ENCODE peak calls at places on chromosomes 3 and 15, in nine cellular contexts. One of them, this sample, is unnamed.

GRCh38 chr3:32283304-32283703 is 44.8 kb downstream of the CMTM8 start:
- DNase-seq in CD8-positive, alpha-beta memory T cell: no peak
- DNase-seq in nucleus accumbens: no peak
- DNase-seq in T47D: no peak
- DNase-seq in Kasumi-1: no peak
- DNase-seq in B cell: peak
- DNase-seq in H9: no peak
- DNase-seq in GM12864: no peak
- DNase-seq in endothelial cell: no peak
- DNase-seq in this sample: no peak

GRCh38 chr3:23075478-23075877 is 127.6 kb upstream of the UBE2E2 start:
- DNase-seq in T47D: no peak
- DNase-seq in GM12864: no peak
- DNase-seq in Kasumi-1: no peak
- DNase-seq in nucleus accumbens: no peak
- DNase-seq in CD8-positive, alpha-beta memory T cell: no peak
- DNase-seq in B cell: no peak
- DNase-seq in H9: no peak
- DNase-seq in endothelial cell: no peak
- DNase-seq in this sample: no peak

GRCh38 chr3:11556234-11556633 is 87.5 kb downstream of the VGLL4 start:
- DNase-seq in Kasumi-1: no peak
- DNase-seq in GM12864: no peak
- DNase-seq in B cell: no peak
- DNase-seq in endothelial cell: no peak
- DNase-seq in H9: no peak
- DNase-seq in CD8-positive, alpha-beta memory T cell: no peak
- DNase-seq in nucleus accumbens: no peak
- DNase-seq in T47D: no peak
- DNase-seq in this sample: no peak

GRCh38 chr3:71876706-71877105 is 91.8 kb upstream of the PROK2 start:
- DNase-seq in endothelial cell: no peak
- DNase-seq in CD8-positive, alpha-beta memory T cell: no peak
- DNase-seq in H9: no peak
- DNase-seq in Kasumi-1: no peak
- DNase-seq in nucleus accumbens: no peak
- DNase-seq in B cell: no peak
- DNase-seq in T47D: no peak
- DNase-seq in GM12864: no peak
- DNase-seq in this sample: no peak

GRCh38 chr3:188489639-188490405 is 335.9 kb downstream of the LPP start:
- DNase-seq in nucleus accumbens: no peak
- DNase-seq in CD8-positive, alpha-beta memory T cell: no peak
- DNase-seq in endothelial cell: no peak
- DNase-seq in H9: no peak
- DNase-seq in T47D: no peak
- DNase-seq in Kasumi-1: peak
- DNase-seq in GM12864: no peak
- DNase-seq in B cell: peak
- DNase-seq in this sample: no peak

GRCh38 chr15:81254277-81255265 is 57.9 kb downstream of the IL16 start:
- DNase-seq in endothelial cell: no peak
- DNase-seq in H9: no peak
- DNase-seq in GM12864: no peak
- DNase-seq in Kasumi-1: no peak
- DNase-seq in B cell: no peak
- DNase-seq in nucleus accumbens: no peak
- DNase-seq in T47D: no peak
- DNase-seq in CD8-positive, alpha-beta memory T cell: no peak
- DNase-seq in this sample: no peak

GRCh38 chr3:50525987-50526386 is 22.6 kb upstream of the CACNA2D2 start:
- DNase-seq in CD8-positive, alpha-beta memory T cell: peak
- DNase-seq in GM12864: no peak
- DNase-seq in nucleus accumbens: no peak
- DNase-seq in Kasumi-1: peak
- DNase-seq in H9: peak
- DNase-seq in endothelial cell: peak
- DNase-seq in T47D: peak
- DNase-seq in B cell: no peak
- DNase-seq in this sample: peak

GRCh38 chr3:151034303-151034702 is 51.2 kb upstream of the MED12L start:
- DNase-seq in T47D: no peak
- DNase-seq in H9: no peak
- DNase-seq in CD8-positive, alpha-beta memory T cell: no peak
- DNase-seq in Kasumi-1: no peak
- DNase-seq in B cell: no peak
- DNase-seq in nucleus accumbens: no peak
- DNase-seq in endothelial cell: no peak
- DNase-seq in GM12864: no peak
- DNase-seq in this sample: no peak

GRCh38 chr3:186425788-186426730 is 64.0 kb upstream of the DGKG start:
- DNase-seq in Kasumi-1: peak
- DNase-seq in T47D: peak
- DNase-seq in H9: no peak
- DNase-seq in CD8-positive, alpha-beta memory T cell: no peak
- DNase-seq in B cell: no peak
- DNase-seq in nucleus accumbens: no peak
- DNase-seq in GM12864: no peak
- DNase-seq in endothelial cell: no peak
- DNase-seq in this sample: no peak

GRCh38 chr15:100942656-100943055 is 23.5 kb downstream of the LRRK1 start:
- DNase-seq in CD8-positive, alpha-beta memory T cell: no peak
- DNase-seq in Kasumi-1: no peak
- DNase-seq in H9: no peak
- DNase-seq in GM12864: no peak
- DNase-seq in nucleus accumbens: no peak
- DNase-seq in endothelial cell: no peak
- DNase-seq in T47D: no peak
- DNase-seq in B cell: no peak
- DNase-seq in this sample: no peak

GRCh38 chr15:47688573-47689086 is 28.7 kb upstream of the SEMA6D start:
- DNase-seq in Kasumi-1: no peak
- DNase-seq in GM12864: no peak
- DNase-seq in T47D: no peak
- DNase-seq in CD8-positive, alpha-beta memory T cell: no peak
- DNase-seq in nucleus accumbens: no peak
- DNase-seq in B cell: no peak
- DNase-seq in endothelial cell: no peak
- DNase-seq in H9: no peak
- DNase-seq in this sample: no peak

GRCh38 chr3:12138044-12138443 is 20.7 kb downstream of the TIMP4 start:
- DNase-seq in endothelial cell: peak
- DNase-seq in Kasumi-1: peak
- DNase-seq in B cell: no peak
- DNase-seq in CD8-positive, alpha-beta memory T cell: no peak
- DNase-seq in H9: peak
- DNase-seq in GM12864: no peak
- DNase-seq in T47D: no peak
- DNase-seq in nucleus accumbens: no peak
- DNase-seq in this sample: no peak

GRCh38 chr15:28191832-28192231 is 92.7 kb upstream of the OCA2 start:
- DNase-seq in Kasumi-1: no peak
- DNase-seq in GM12864: no peak
- DNase-seq in endothelial cell: no peak
- DNase-seq in H9: peak
- DNase-seq in nucleus accumbens: peak
- DNase-seq in T47D: no peak
- DNase-seq in B cell: no peak
- DNase-seq in CD8-positive, alpha-beta memory T cell: no peak
- DNase-seq in this sample: no peak

GRCh38 chr3:23865595-23866396 is 51.0 kb downstream of the NKIRAS1 start:
- DNase-seq in GM12864: no peak
- DNase-seq in T47D: no peak
- DNase-seq in H9: peak
- DNase-seq in endothelial cell: peak
- DNase-seq in B cell: no peak
- DNase-seq in Kasumi-1: no peak
- DNase-seq in CD8-positive, alpha-beta memory T cell: no peak
- DNase-seq in nucleus accumbens: no peak
- DNase-seq in this sample: no peak

GRCh38 chr3:186361612-186362408 is at the start of gene DGKG:
- DNase-seq in GM12864: no peak
- DNase-seq in endothelial cell: peak
- DNase-seq in CD8-positive, alpha-beta memory T cell: no peak
- DNase-seq in nucleus accumbens: peak
- DNase-seq in T47D: peak
- DNase-seq in B cell: peak
- DNase-seq in Kasumi-1: peak
- DNase-seq in H9: peak
- DNase-seq in this sample: peak

GRCh38 chr15:93895976-93896770 is 335.2 kb upstream of the MCTP2 start:
- DNase-seq in nucleus accumbens: no peak
- DNase-seq in GM12864: no peak
- DNase-seq in Kasumi-1: no peak
- DNase-seq in endothelial cell: no peak
- DNase-seq in CD8-positive, alpha-beta memory T cell: no peak
- DNase-seq in T47D: no peak
- DNase-seq in B cell: no peak
- DNase-seq in H9: no peak
- DNase-seq in this sample: no peak

GRCh38 chr15:82871577-82872484 is 62.4 kb downstream of the WHAMM start:
- DNase-seq in GM12864: no peak
- DNase-seq in B cell: no peak
- DNase-seq in endothelial cell: no peak
- DNase-seq in H9: peak
- DNase-seq in CD8-positive, alpha-beta memory T cell: no peak
- DNase-seq in T47D: no peak
- DNase-seq in nucleus accumbens: no peak
- DNase-seq in Kasumi-1: peak
- DNase-seq in this sample: no peak

GRCh38 chr3:56124546-56124945 is 343.7 kb downstream of the ERC2 start:
- DNase-seq in T47D: no peak
- DNase-seq in endothelial cell: no peak
- DNase-seq in GM12864: no peak
- DNase-seq in H9: no peak
- DNase-seq in B cell: no peak
- DNase-seq in nucleus accumbens: no peak
- DNase-seq in Kasumi-1: no peak
- DNase-seq in CD8-positive, alpha-beta memory T cell: no peak
- DNase-seq in this sample: no peak

GRCh38 chr15:92393287-92393993 is at the start of gene ST8SIA2:
- DNase-seq in nucleus accumbens: no peak
- DNase-seq in CD8-positive, alpha-beta memory T cell: no peak
- DNase-seq in H9: peak
- DNase-seq in Kasumi-1: no peak
- DNase-seq in B cell: no peak
- DNase-seq in T47D: no peak
- DNase-seq in GM12864: no peak
- DNase-seq in endothelial cell: peak
- DNase-seq in this sample: no peak

GRCh38 chr15:52717924-52718323 is 38.7 kb upstream of the ATOSA start:
- DNase-seq in nucleus accumbens: no peak
- DNase-seq in GM12864: no peak
- DNase-seq in B cell: no peak
- DNase-seq in H9: no peak
- DNase-seq in endothelial cell: no peak
- DNase-seq in Kasumi-1: no peak
- DNase-seq in CD8-positive, alpha-beta memory T cell: no peak
- DNase-seq in T47D: no peak
- DNase-seq in this sample: no peak

GRCh38 chr3:45105855-45106655 is 40.1 kb downstream of the CDCP1 start:
- DNase-seq in H9: no peak
- DNase-seq in B cell: no peak
- DNase-seq in GM12864: no peak
- DNase-seq in T47D: no peak
- DNase-seq in endothelial cell: no peak
- DNase-seq in CD8-positive, alpha-beta memory T cell: peak
- DNase-seq in Kasumi-1: no peak
- DNase-seq in nucleus accumbens: no peak
- DNase-seq in this sample: no peak

GRCh38 chr15:72502220-72502809 is 28.2 kb downstream of the ARIH1 start:
- DNase-seq in CD8-positive, alpha-beta memory T cell: no peak
- DNase-seq in H9: no peak
- DNase-seq in nucleus accumbens: no peak
- DNase-seq in Kasumi-1: no peak
- DNase-seq in B cell: no peak
- DNase-seq in GM12864: no peak
- DNase-seq in endothelial cell: no peak
- DNase-seq in T47D: no peak
- DNase-seq in this sample: no peak

GRCh38 chr3:140430494-140430893 is 247.4 kb upstream of the TRIM42 start:
- DNase-seq in B cell: no peak
- DNase-seq in endothelial cell: no peak
- DNase-seq in Kasumi-1: no peak
- DNase-seq in GM12864: no peak
- DNase-seq in nucleus accumbens: no peak
- DNase-seq in T47D: no peak
- DNase-seq in H9: no peak
- DNase-seq in CD8-positive, alpha-beta memory T cell: no peak
- DNase-seq in this sample: no peak

GRCh38 chr15:64311566-64311965 is 44.4 kb downstream of the CSNK1G1 start:
- DNase-seq in B cell: no peak
- DNase-seq in T47D: no peak
- DNase-seq in Kasumi-1: no peak
- DNase-seq in CD8-positive, alpha-beta memory T cell: no peak
- DNase-seq in endothelial cell: no peak
- DNase-seq in H9: no peak
- DNase-seq in nucleus accumbens: no peak
- DNase-seq in GM12864: no peak
- DNase-seq in this sample: no peak

GRCh38 chr3:190968616-190969015 is 106.1 kb upstream of the GMNC start:
- DNase-seq in T47D: no peak
- DNase-seq in B cell: no peak
- DNase-seq in endothelial cell: no peak
- DNase-seq in nucleus accumbens: no peak
- DNase-seq in H9: no peak
- DNase-seq in CD8-positive, alpha-beta memory T cell: no peak
- DNase-seq in Kasumi-1: no peak
- DNase-seq in GM12864: no peak
- DNase-seq in this sample: no peak

GRCh38 chr3:170766253-170766652 is 103.7 kb downstream of the RPL22L1 start:
- DNase-seq in CD8-positive, alpha-beta memory T cell: no peak
- DNase-seq in H9: no peak
- DNase-seq in nucleus accumbens: no peak
- DNase-seq in Kasumi-1: no peak
- DNase-seq in GM12864: no peak
- DNase-seq in T47D: no peak
- DNase-seq in endothelial cell: no peak
- DNase-seq in B cell: no peak
- DNase-seq in this sample: no peak

GRCh38 chr3:185079620-185080019 is 73.2 kb downstream of the C3orf70 start:
- DNase-seq in nucleus accumbens: no peak
- DNase-seq in GM12864: no peak
- DNase-seq in Kasumi-1: no peak
- DNase-seq in endothelial cell: no peak
- DNase-seq in T47D: no peak
- DNase-seq in B cell: no peak
- DNase-seq in H9: no peak
- DNase-seq in CD8-positive, alpha-beta memory T cell: no peak
- DNase-seq in this sample: no peak

GRCh38 chr3:141714671-141715070 is 23.4 kb upstream of the RNF7 start:
- DNase-seq in GM12864: no peak
- DNase-seq in CD8-positive, alpha-beta memory T cell: no peak
- DNase-seq in Kasumi-1: no peak
- DNase-seq in nucleus accumbens: no peak
- DNase-seq in T47D: no peak
- DNase-seq in H9: no peak
- DNase-seq in endothelial cell: no peak
- DNase-seq in B cell: no peak
- DNase-seq in this sample: no peak

GRCh38 chr15:69758810-69759410 is 306.3 kb downstream of the RPLP1 start:
- DNase-seq in B cell: peak
- DNase-seq in CD8-positive, alpha-beta memory T cell: peak
- DNase-seq in GM12864: peak
- DNase-seq in Kasumi-1: peak
- DNase-seq in H9: no peak
- DNase-seq in T47D: no peak
- DNase-seq in endothelial cell: no peak
- DNase-seq in nucleus accumbens: peak
- DNase-seq in this sample: peak

GRCh38 chr15:77574521-77575202 is 58.0 kb downstream of the LINGO1 start:
- DNase-seq in nucleus accumbens: no peak
- DNase-seq in endothelial cell: no peak
- DNase-seq in T47D: no peak
- DNase-seq in CD8-positive, alpha-beta memory T cell: no peak
- DNase-seq in GM12864: no peak
- DNase-seq in B cell: no peak
- DNase-seq in Kasumi-1: no peak
- DNase-seq in H9: no peak
- DNase-seq in this sample: no peak

GRCh38 chr3:141231101-141231922 is at the start of gene PXYLP1:
- DNase-seq in nucleus accumbens: peak
- DNase-seq in H9: peak
- DNase-seq in Kasumi-1: peak
- DNase-seq in T47D: peak
- DNase-seq in GM12864: no peak
- DNase-seq in CD8-positive, alpha-beta memory T cell: peak
- DNase-seq in endothelial cell: peak
- DNase-seq in B cell: peak
- DNase-seq in this sample: no peak

This sample was measured in SIG-M5.